ENCODE peak calls at places on chromosome 11, in four cellular contexts. One of them, this sample, is unnamed.

GRCh38 chr11:116219171-116219635 is 553.6 kb downstream of the BUD13 start:
- DNase-seq in H1: no peak
- DNase-seq in NT2/D1: no peak
- DNase-seq in GM12878: no peak
- DNase-seq in this sample: no peak

GRCh38 chr11:119345685-119346084 is 820 bp downstream of the MFRP start:
- DNase-seq in H1: no peak
- DNase-seq in NT2/D1: no peak
- DNase-seq in GM12878: no peak
- DNase-seq in this sample: no peak

GRCh38 chr11:46554205-46555162 is 39.3 kb downstream of the AMBRA1 start:
- DNase-seq in H1: no peak
- DNase-seq in NT2/D1: no peak
- DNase-seq in GM12878: no peak
- DNase-seq in this sample: no peak

GRCh38 chr11:45885274-45885920 is at the start of gene MAPK8IP1:
- DNase-seq in H1: peak
- DNase-seq in NT2/D1: peak
- DNase-seq in GM12878: no peak
- DNase-seq in this sample: peak

GRCh38 chr11:20489948-20490347 is 102.4 kb downstream of the PRMT3 start:
- DNase-seq in H1: no peak
- DNase-seq in NT2/D1: no peak
- DNase-seq in GM12878: peak
- DNase-seq in this sample: no peak

GRCh38 chr11:1619449-1619848 is 2.5 kb downstream of the KRTAP5-4 start:
- DNase-seq in H1: no peak
- DNase-seq in NT2/D1: no peak
- DNase-seq in GM12878: no peak
- DNase-seq in this sample: no peak

GRCh38 chr11:1761857-1762536 is 1.7 kb downstream of the CTSD start:
- DNase-seq in H1: no peak
- DNase-seq in NT2/D1: no peak
- DNase-seq in GM12878: no peak
- DNase-seq in this sample: no peak

GRCh38 chr11:124669193-124669592 is 4.3 kb downstream of the SIAE start:
- DNase-seq in H1: peak
- DNase-seq in NT2/D1: no peak
- DNase-seq in GM12878: no peak
- DNase-seq in this sample: peak

GRCh38 chr11:118099838-118100570 is 13.2 kb upstream of the SMIM35 start:
- DNase-seq in H1: no peak
- DNase-seq in NT2/D1: no peak
- DNase-seq in GM12878: no peak
- DNase-seq in this sample: no peak

GRCh38 chr11:47299078-47299477 is 29.1 kb downstream of the MADD start:
- DNase-seq in H1: no peak
- DNase-seq in NT2/D1: no peak
- DNase-seq in GM12878: no peak
- DNase-seq in this sample: no peak

GRCh38 chr11:65953471-65953870 is 8.1 kb upstream of the SART1 start:
- DNase-seq in H1: no peak
- DNase-seq in NT2/D1: no peak
- DNase-seq in GM12878: no peak
- DNase-seq in this sample: no peak

GRCh38 chr11:2312232-2313042 is 10.6 kb downstream of the TSPAN32 start:
- DNase-seq in H1: no peak
- DNase-seq in NT2/D1: no peak
- DNase-seq in GM12878: no peak
- DNase-seq in this sample: no peak

GRCh38 chr11:19320764-19321163 is 80.0 kb upstream of the E2F8 start:
- DNase-seq in H1: no peak
- DNase-seq in NT2/D1: no peak
- DNase-seq in GM12878: no peak
- DNase-seq in this sample: no peak

GRCh38 chr11:66006134-66006890 is 4.0 kb downstream of the BANF1 start:
- DNase-seq in H1: no peak
- DNase-seq in NT2/D1: no peak
- DNase-seq in GM12878: no peak
- DNase-seq in this sample: no peak

GRCh38 chr11:72764503-72764902 is 12.3 kb upstream of the ARAP1 start:
- DNase-seq in H1: peak
- DNase-seq in NT2/D1: no peak
- DNase-seq in GM12878: no peak
- DNase-seq in this sample: no peak

GRCh38 chr11:128498846-128499245 is 88.5 kb downstream of the ETS1 start:
- DNase-seq in H1: no peak
- DNase-seq in NT2/D1: no peak
- DNase-seq in GM12878: no peak
- DNase-seq in this sample: no peak

GRCh38 chr11:30041171-30041570 is 24.3 kb upstream of the KCNA4 start:
- DNase-seq in H1: no peak
- DNase-seq in NT2/D1: no peak
- DNase-seq in GM12878: no peak
- DNase-seq in this sample: no peak

GRCh38 chr11:63909621-63910506 is 7.1 kb downstream of the RCOR2 start:
- DNase-seq in H1: peak
- DNase-seq in NT2/D1: no peak
- DNase-seq in GM12878: no peak
- DNase-seq in this sample: no peak

GRCh38 chr11:61891331-61892084 is at the start of gene FADS3:
- DNase-seq in H1: peak
- DNase-seq in NT2/D1: peak
- DNase-seq in GM12878: no peak
- DNase-seq in this sample: peak

GRCh38 chr11:75276696-75277095 is 36.1 kb downstream of the TPBGL start:
- DNase-seq in H1: no peak
- DNase-seq in NT2/D1: no peak
- DNase-seq in GM12878: no peak
- DNase-seq in this sample: no peak

GRCh38 chr11:44345781-44346180 is 35.8 kb upstream of the ALX4 start:
- DNase-seq in H1: no peak
- DNase-seq in NT2/D1: no peak
- DNase-seq in GM12878: no peak
- DNase-seq in this sample: no peak
- TF ChIP-seq SUZ12 in H1: no peak
- TF ChIP-seq SUZ12 in NT2/D1: no peak
- TF ChIP-seq SUZ12 in GM12878: no peak
- TF ChIP-seq SUZ12 in this sample: no peak

DNA sequence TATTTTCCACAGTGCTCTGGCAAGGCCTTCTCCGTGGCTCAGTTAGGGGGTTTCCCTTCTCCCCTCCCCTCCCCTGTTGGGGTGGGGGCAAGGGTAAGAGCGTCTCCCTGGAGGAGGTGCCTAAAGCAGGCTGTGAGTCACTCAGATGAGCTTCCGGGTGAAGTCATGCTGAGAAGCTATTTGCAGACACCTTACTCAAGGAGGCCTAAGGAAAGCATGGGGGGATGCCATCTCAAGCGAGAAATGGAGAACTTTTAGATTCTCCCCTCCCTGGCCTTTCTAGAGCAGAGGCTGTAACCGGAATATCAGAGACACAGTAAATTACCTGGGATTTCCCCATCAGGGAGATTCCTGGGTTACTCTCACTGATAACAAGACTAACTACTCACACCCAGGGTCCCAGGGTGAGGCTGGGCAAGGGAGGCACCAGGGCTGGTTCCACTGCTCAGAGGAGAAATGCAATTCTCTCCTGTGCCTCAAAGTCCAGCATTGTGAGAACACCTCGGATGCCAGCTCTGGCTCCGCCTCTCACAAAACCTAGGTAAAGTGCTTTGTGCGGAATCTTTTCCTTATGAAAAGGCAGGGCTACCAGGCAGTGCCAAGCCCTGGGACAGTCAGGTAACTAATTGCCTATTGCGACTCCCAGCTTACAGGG is 123.6 kb downstream of the ABTB2 start:
- DNase-seq in H1: peak
- DNase-seq in NT2/D1: peak
- DNase-seq in GM12878: peak
- DNase-seq in this sample: no peak
- TF ChIP-seq SUZ12 in H1: no peak
- TF ChIP-seq SUZ12 in NT2/D1: no peak
- TF ChIP-seq SUZ12 in GM12878: no peak
- TF ChIP-seq SUZ12 in this sample: no peak

GRCh38 chr11:130022799-130023198 is 20.2 kb upstream of the PRDM10 start:
- DNase-seq in H1: no peak
- DNase-seq in NT2/D1: no peak
- DNase-seq in GM12878: no peak
- DNase-seq in this sample: no peak
- TF ChIP-seq SUZ12 in H1: no peak
- TF ChIP-seq SUZ12 in NT2/D1: no peak
- TF ChIP-seq SUZ12 in GM12878: no peak
- TF ChIP-seq SUZ12 in this sample: no peak

GRCh38 chr11:88175004-88175706 is at the start of gene RAB38:
- DNase-seq in H1: peak
- DNase-seq in NT2/D1: peak
- DNase-seq in GM12878: no peak
- DNase-seq in this sample: peak
- TF ChIP-seq SUZ12 in H1: no peak
- TF ChIP-seq SUZ12 in NT2/D1: no peak
- TF ChIP-seq SUZ12 in GM12878: no peak
- TF ChIP-seq SUZ12 in this sample: no peak

DNA sequence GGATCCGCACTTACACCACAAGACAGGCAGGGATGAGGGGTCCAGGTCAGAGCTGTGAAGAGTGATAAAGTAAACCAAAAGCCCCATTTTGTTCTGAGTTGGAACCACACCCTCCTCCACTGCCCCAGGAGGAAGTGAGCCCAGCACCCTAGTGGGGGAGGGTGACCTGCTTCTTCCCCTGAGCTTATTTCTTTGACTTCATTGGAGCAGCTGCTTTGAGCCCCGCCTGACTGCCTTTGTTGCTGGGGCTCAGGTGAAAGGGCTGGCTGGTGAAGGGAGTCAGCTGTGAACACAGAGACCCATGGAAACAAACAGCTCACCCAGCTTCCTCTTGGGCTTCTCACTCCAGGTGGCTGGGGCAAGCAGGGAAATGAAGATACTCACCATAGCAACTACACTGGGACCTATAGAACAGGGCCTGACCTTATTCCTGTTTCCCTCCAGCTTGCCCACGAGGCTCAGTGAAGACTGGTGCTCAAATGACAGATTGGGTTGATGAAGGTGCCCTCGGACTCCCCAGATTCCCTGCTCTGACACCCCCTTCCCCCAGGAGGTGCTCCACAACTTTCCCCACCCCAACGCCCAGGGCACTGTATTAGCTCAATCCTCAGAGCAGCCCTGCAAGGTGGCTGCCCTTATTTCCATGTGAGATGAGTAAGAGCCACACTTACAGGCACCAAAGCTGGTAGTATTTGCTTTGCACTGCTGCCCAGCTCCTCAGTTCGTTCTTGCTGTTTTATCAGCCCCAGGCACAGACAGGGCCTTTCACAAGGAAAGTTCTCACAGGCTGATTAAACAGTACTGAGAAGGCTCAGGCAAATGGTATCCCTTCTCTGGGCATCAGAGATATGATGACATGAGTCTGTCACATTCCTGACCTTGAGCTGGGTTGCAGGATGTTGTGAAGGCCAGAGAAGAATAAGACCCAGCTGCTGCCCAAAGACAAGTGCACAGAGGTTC is 2.4 kb downstream of the UCP2 start:
- DNase-seq in H1: no peak
- DNase-seq in NT2/D1: no peak
- DNase-seq in GM12878: peak
- DNase-seq in this sample: no peak
- TF ChIP-seq SUZ12 in H1: no peak
- TF ChIP-seq SUZ12 in NT2/D1: no peak
- TF ChIP-seq SUZ12 in GM12878: no peak
- TF ChIP-seq SUZ12 in this sample: no peak